ENCODE peak calls at places on chromosomes 5 and 9, in five cellular contexts. Y is pancreas, J is cardiac fibroblast, Q is GM13977, V is WERI-Rb-1. Z is an unnamed sample.
A peak's percentile ranks its signal among the peaks of the same experiment; 100 is the strongest.

GRCh38 chr9:133881671-133882381 is 110.3 kb downstream of the VAV2 start:
- DNase-seq in Y (no peak), J (no peak), Q (no peak), V (no peak), Z (no peak)

GRCh38 chr5:149211566-149211965 is 60.1 kb upstream of the AFAP1L1 start:
- DNase-seq in Y (no peak), J (peak; percentile 73), Q (no peak), V (no peak), Z (no peak)

GRCh38 chr9:74255489-74255984 is 241.6 kb upstream of the RORB start:
- DNase-seq in Y (no peak), J (no peak), Q (no peak), V (no peak), Z (no peak)

GRCh38 chr5:111635946-111636315 is 121.1 kb downstream of the NREP start:
- DNase-seq in Y (no peak), J (peak; percentile 31), Q (no peak), V (no peak), Z (no peak)

GRCh38 chr9:131180454-131180853 is 55.1 kb downstream of the NUP214 start:
- DNase-seq in Y (no peak), J (peak; percentile 92), Q (no peak), V (no peak), Z (no peak)

GRCh38 chr9:115444941-115445340 is 327.0 kb upstream of the TNC start:
- DNase-seq in Y (no peak), J (no peak), Q (no peak), V (no peak), Z (no peak)

GRCh38 chr9:124769451-124770358 is 1.4 kb downstream of the NR6A1 start:
- DNase-seq in Y (peak; percentile 87), J (no peak), Q (no peak), V (peak; percentile 46), Z (peak; percentile 57)

GRCh38 chr5:146878471-146879172 is at the start of gene PPP2R2B:
- DNase-seq in Y (peak; percentile 77), J (peak; percentile 6), Q (peak; percentile 28), V (peak; percentile 46), Z (no peak)

GRCh38 chr9:138072161-138072842 is 194.7 kb downstream of the CACNA1B start:
- DNase-seq in Y (no peak), J (no peak), Q (no peak), V (no peak), Z (peak; percentile 29)

GRCh38 chr5:72377920-72378635 is 57.9 kb downstream of the PTCD2 start:
- DNase-seq in Y (no peak), J (peak; percentile 80), Q (no peak), V (peak; percentile 75), Z (no peak)

GRCh38 chr5:61371474-61371873 is 39.4 kb downstream of the ZSWIM6 start:
- DNase-seq in Y (no peak), J (no peak), Q (no peak), V (no peak), Z (no peak)

GRCh38 chr5:67680109-67680508 is 483.5 kb upstream of the CD180 start:
- DNase-seq in Y (no peak), J (no peak), Q (no peak), V (no peak), Z (no peak)

GRCh38 chr5:88686743-88687142 is 196.2 kb downstream of the MEF2C start:
- DNase-seq in Y (no peak), J (no peak), Q (no peak), V (no peak), Z (no peak)

GRCh38 chr5:51043740-51044139 is 339.5 kb upstream of the ISL1 start:
- DNase-seq in Y (no peak), J (no peak), Q (no peak), V (no peak), Z (no peak)

DNA sequence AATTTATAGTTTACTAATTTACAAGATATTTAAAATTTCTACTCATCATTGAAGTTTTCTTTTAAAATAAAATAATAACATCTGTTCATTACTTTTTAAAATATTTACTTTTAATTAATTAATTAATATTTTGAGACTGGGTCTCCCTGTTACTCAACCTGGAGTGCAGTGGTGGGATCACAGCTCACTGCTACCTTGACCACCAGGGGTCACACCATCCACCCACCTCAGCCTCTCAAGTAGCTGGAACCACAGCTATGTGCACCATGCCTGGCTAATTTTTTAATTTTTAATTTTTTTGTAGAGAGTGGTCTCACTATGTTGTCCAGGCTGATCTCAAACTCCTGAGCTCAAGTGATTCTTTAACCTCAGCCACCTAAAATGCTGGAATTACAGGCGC is 1013.6 kb downstream of the CDH9 start:
- DNase-seq in Y (no peak), J (no peak), Q (no peak), V (peak; percentile 42), Z (no peak)
- TF ChIP-seq CTCF in Y (no peak), J (no peak), Q (no peak), V (peak; percentile 64), Z (no peak)

GRCh38 chr5:161283296-161283695 is 263.2 kb downstream of the GABRB2 start:
- DNase-seq in Y (no peak), J (no peak), Q (no peak), V (no peak), Z (no peak)
- TF ChIP-seq CTCF in Y (no peak), J (no peak), Q (no peak), V (no peak), Z (no peak)

GRCh38 chr9:126397056-126397455 is 70.4 kb downstream of the MVB12B start:
- DNase-seq in Y (no peak), J (no peak), Q (peak; percentile 76), V (no peak), Z (peak; percentile 46)
- TF ChIP-seq CTCF in Y (no peak), J (peak; percentile 14), Q (no peak), V (no peak), Z (no peak)

DNA sequence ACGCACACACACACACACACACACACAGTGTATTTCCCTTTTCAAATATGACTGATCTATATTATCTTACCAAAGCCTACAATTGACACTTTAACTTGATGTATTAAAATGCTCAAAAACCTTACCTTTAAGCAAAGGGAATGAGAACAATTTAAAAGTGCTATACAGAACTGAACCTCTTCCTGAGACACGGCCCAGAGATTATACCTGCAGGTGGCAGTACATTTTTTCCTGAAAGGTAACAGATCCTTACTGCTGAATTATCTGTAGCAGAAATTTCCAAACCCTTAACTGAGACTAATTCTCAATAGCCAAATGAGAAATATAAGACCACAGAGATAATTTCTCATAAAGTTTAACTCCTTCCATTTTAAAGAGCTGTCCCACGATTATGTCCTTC is 91.1 kb downstream of the MYO10 start:
- DNase-seq in Y (no peak), J (no peak), Q (no peak), V (no peak), Z (no peak)
- TF ChIP-seq CTCF in Y (no peak), J (no peak), Q (no peak), V (peak; percentile 22), Z (no peak)

GRCh38 chr5:140833993-140834392 is at the start of gene PCDHA7:
- DNase-seq in Y (no peak), J (peak; percentile 46), Q (no peak), V (no peak), Z (no peak)
- TF ChIP-seq CTCF in Y (no peak), J (no peak), Q (peak; percentile 16), V (peak; percentile 15), Z (no peak)

GRCh38 chr9:132694144-132694543 is 23.9 kb downstream of the GTF3C4 start:
- DNase-seq in Y (no peak), J (peak; percentile 64), Q (no peak), V (peak; percentile 36), Z (no peak)
- TF ChIP-seq CTCF in Y (no peak), J (peak; percentile 31), Q (no peak), V (peak; percentile 59), Z (no peak)

DNA sequence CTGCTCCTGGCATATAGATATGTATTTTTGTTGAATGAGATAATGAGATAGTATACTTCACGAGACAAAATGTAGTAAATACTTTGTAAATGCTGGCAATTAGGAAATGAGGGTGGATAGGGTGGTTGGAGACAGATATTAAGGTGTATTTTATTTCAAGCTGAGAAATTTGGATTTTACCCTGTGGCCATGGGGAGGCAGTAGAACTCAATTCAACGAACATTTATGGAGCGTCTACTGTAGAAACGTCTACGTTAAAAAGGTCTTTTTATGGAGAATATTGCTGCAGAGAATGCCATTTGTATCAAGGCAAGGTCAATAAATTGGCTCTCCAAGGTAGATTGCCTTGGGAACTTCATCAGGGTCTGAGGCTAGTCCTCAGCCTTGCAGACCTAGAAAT is 21.5 kb upstream of the RALGPS1 start:
- DNase-seq in Y (no peak), J (peak; percentile 17), Q (no peak), V (no peak), Z (no peak)
- TF ChIP-seq CTCF in Y (no peak), J (no peak), Q (no peak), V (peak; percentile 45), Z (no peak)

GRCh38 chr5:65721775-65722574 is at the start of the genes NLN and SGTB:
- DNase-seq in Y (peak; percentile 92), J (peak; percentile 76), Q (peak; percentile 98), V (peak; percentile 83), Z (peak; percentile 97)
- TF ChIP-seq CTCF in Y (no peak), J (no peak), Q (no peak), V (no peak), Z (no peak)

GRCh38 chr5:137743031-137743640 is 7.2 kb upstream of the KLHL3 start:
- DNase-seq in Y (no peak), J (peak; percentile 87), Q (peak; percentile 43), V (peak; percentile 64), Z (peak; percentile 42)

GRCh38 chr5:137751869-137752491 is 2.2 kb downstream of the HNRNPA0 start:
- DNase-seq in Y (no peak), J (peak; percentile 89), Q (no peak), V (peak; percentile 24), Z (no peak)

GRCh38 chr5:137750436-137750835 is 3.7 kb downstream of the HNRNPA0 start:
- DNase-seq in Y (no peak), J (no peak), Q (no peak), V (no peak), Z (no peak)

GRCh38 chr5:137752873-137753226 is 1.3 kb downstream of the HNRNPA0 start:
- DNase-seq in Y (no peak), J (peak; percentile 32), Q (no peak), V (no peak), Z (no peak)

GRCh38 chr5:137747848-137748247 is 6.3 kb downstream of the HNRNPA0 start:
- DNase-seq in Y (no peak), J (no peak), Q (no peak), V (no peak), Z (no peak)
- TF ChIP-seq CTCF in Y (no peak), J (no peak), Q (no peak), V (no peak), Z (no peak)